ENCODE peak calls at places on chromosomes 6 and 20, in nine cellular contexts. G, K, A, S, I, P, C, R and N are unnamed samples.

GRCh38 chr6:109197061-109197460 is 101.8 kb downstream of the CEP57L1 start:
- DNase-seq in A (no peak), S (no peak), K (no peak), I (no peak), R (no peak), C (no peak), G (no peak), P (no peak), N (no peak)

GRCh38 chr6:107506145-107506544 is 16.2 kb downstream of the SOBP start:
- DNase-seq in S (no peak), R (no peak), C (no peak), I (no peak), K (no peak), P (no peak), A (no peak), G (no peak), N (no peak)

GRCh38 chr6:125732398-125732797 is 17.0 kb upstream of the HEY2 start:
- DNase-seq in C (no peak), P (no peak), G (no peak), R (no peak), A (no peak), S (no peak), K (no peak), I (no peak), N (no peak)

GRCh38 chr6:42453027-42453648 is 1.4 kb upstream of the TRERF1 start:
- DNase-seq in I (peak; percentile 94), S (peak; percentile 93), P (peak; percentile 93), C (peak; percentile 70), R (peak; percentile 81), K (peak; percentile 96), A (peak; percentile 87), G (peak; percentile 74), N (peak; percentile 76)

GRCh38 chr20:32877507-32877906 is 18.8 kb downstream of the EFCAB8 start:
- DNase-seq in R (no peak), P (peak; percentile 31), C (no peak), G (no peak), S (no peak), K (no peak), A (no peak), I (no peak), N (no peak)

GRCh38 chr6:44004625-44005506 is 122.4 kb downstream of the MRPL14 start:
- DNase-seq in R (no peak), A (no peak), I (peak; percentile 36), G (no peak), P (peak; percentile 67), K (peak; percentile 44), S (no peak), C (no peak), N (no peak)

GRCh38 chr6:170441316-170441715 is 111.8 kb downstream of the PSMB1 start:
- DNase-seq in K (no peak), G (no peak), A (no peak), R (no peak), C (no peak), P (no peak), I (no peak), S (no peak), N (no peak)

GRCh38 chr6:155185544-155185943 is 78.3 kb upstream of the CLDN20 start:
- DNase-seq in C (no peak), S (peak; percentile 80), I (no peak), R (no peak), P (no peak), K (no peak), A (peak; percentile 52), G (no peak), N (no peak)

GRCh38 chr20:36549942-36550796 is 8.8 kb downstream of the MYL9 start:
- DNase-seq in R (no peak), K (no peak), S (no peak), A (no peak), P (peak; percentile 65), I (no peak), G (no peak), C (no peak), N (no peak)

GRCh38 chr6:112881828-112882227 is 534.7 kb downstream of the RFPL4B start:
- DNase-seq in P (no peak), I (no peak), K (no peak), R (no peak), C (no peak), G (no peak), S (no peak), A (no peak), N (no peak)

GRCh38 chr20:57483287-57484050 is 41.5 kb downstream of the CTCFL start:
- DNase-seq in C (no peak), P (no peak), I (no peak), R (no peak), K (no peak), S (no peak), G (no peak), A (no peak), N (no peak)

GRCh38 chr20:12040261-12040660 is 122.6 kb downstream of the BTBD3 start:
- DNase-seq in G (no peak), S (no peak), A (no peak), P (no peak), K (no peak), C (no peak), I (no peak), R (no peak), N (no peak)

GRCh38 chr20:36998652-36999051 is 47.1 kb upstream of the SAMHD1 start:
- DNase-seq in S (no peak), R (no peak), K (no peak), A (no peak), C (no peak), G (no peak), P (no peak), I (no peak), N (no peak)

GRCh38 chr20:46350201-46350985 is 42.1 kb upstream of the CDH22 start:
- DNase-seq in S (peak; percentile 70), G (no peak), I (peak; percentile 29), P (no peak), C (no peak), R (no peak), K (no peak), A (peak; percentile 37), N (no peak)

GRCh38 chr6:37210313-37210898 is 40.5 kb downstream of the PIM1 start:
- DNase-seq in R (no peak), A (peak; percentile 84), P (peak; percentile 54), G (peak; percentile 73), C (peak; percentile 48), I (peak; percentile 79), K (peak; percentile 87), S (peak; percentile 74), N (peak; percentile 66)

DNA sequence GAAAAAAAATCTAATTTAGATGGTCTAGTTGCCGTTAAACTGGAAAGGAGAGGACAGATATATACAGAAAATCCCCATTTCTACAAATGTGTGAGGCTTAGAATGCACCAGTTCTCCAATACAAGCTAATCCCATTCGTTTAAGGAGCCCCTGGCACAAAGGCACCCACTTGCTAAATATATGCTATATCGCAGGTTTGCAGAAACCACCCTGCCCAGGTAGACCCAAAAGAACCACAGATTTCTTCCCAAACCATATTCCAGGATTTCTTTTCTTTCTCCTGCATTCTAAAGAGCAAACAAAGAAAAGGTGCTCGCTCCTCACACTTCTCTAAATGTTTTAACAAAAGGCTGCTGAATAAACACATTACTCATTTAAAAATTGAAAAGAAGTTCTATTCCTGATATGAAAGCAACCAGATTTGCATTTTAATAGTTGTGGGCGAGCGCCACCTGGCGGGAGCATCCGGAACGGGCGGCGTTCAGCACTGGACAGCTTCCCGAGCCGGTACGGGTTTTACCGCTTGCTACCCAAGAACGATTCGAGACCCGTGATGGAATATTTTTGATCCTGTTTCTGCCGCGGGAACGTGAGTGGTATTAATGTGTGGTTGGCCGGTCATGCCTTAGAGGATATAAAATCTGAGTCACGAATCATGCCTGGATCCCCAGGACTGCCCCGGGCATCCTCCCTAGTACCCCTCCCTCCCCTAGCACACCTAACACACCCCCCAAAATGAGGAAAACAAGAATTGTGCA is 2.1 kb downstream of the PTPRT start:
- DNase-seq in G (peak; percentile 30), C (peak; percentile 55), I (peak; percentile 54), S (peak; percentile 78), A (peak; percentile 64), R (peak; percentile 73), P (peak; percentile 65), K (peak; percentile 80), N (peak; percentile 34)
- TF ChIP-seq CTCF in G (peak; percentile 77), C (peak; percentile 73), I (peak; percentile 90), S (peak; percentile 99), A (peak; percentile 88), R (peak; percentile 98), P (peak; percentile 96), K (peak; percentile 90), N (peak; percentile 42)

GRCh38 chr6:165854863-165855593 is 192.0 kb upstream of the PDE10A start:
- DNase-seq in G (no peak), P (no peak), A (no peak), C (no peak), R (no peak), I (no peak), K (no peak), S (peak; percentile 28), N (no peak)

GRCh38 chr6:165852676-165853075 is 189.6 kb upstream of the PDE10A start:
- DNase-seq in S (no peak), R (no peak), A (no peak), I (no peak), G (no peak), K (no peak), C (no peak), P (no peak), N (no peak)

GRCh38 chr6:165854061-165854862 is 191.2 kb upstream of the PDE10A start:
- DNase-seq in K (no peak), I (no peak), R (no peak), G (no peak), C (no peak), A (no peak), S (peak; percentile 51), P (no peak), N (no peak)

GRCh38 chr6:165858571-165858970 is 195.5 kb upstream of the PDE10A start:
- DNase-seq in G (no peak), I (no peak), C (no peak), K (no peak), P (no peak), S (peak; percentile 33), R (no peak), A (no peak), N (no peak)

DNA sequence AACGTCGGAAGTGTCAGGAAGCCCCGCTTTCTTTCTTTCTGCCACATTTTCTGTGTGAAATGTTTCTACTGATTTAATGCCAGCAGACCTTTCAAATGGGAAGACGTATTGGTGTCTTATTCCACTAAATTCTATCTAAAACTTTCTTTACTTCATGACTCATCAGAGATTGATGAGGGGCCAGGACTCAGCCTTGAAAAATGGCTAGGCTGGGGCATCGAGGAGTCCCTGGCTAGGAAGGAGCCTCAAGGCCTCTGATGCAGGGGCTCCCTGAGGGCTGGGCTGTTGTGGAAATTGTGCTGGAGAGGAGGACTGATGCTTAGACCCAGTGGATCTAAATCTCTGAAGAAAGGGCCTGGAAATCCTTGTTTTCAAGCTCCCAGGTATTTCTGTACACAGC is 192.8 kb upstream of the PDE10A start:
- DNase-seq in C (no peak), A (no peak), I (no peak), G (no peak), P (no peak), S (no peak), R (no peak), K (no peak), N (no peak)
- H3K27me3 ChIP-seq in C (peaks cover 30% of the 10 kb centered on the region), A (peaks cover 34% of the 10 kb centered on the region), I (peaks cover 22% of the 10 kb centered on the region), G (peaks cover 37% of the 10 kb centered on the region), P (peaks cover 20% of the 10 kb centered on the region), S (peaks cover 6% of the 10 kb centered on the region), R (peaks cover 41% of the 10 kb centered on the region), K (peaks cover 86% of the 10 kb centered on the region), N (peaks cover 13% of the 10 kb centered on the region)

GRCh38 chr20:14696937-14697336 is 359.5 kb upstream of the FLRT3 start:
- DNase-seq in I (no peak), R (no peak), A (peak; percentile 12), P (no peak), C (no peak), K (no peak), G (no peak), S (no peak), N (no peak)
- H3K27ac ChIP-seq in I (no peak overlapping the region), R (no peak overlapping the region), A (no peak overlapping the region), P (no peak overlapping the region), C (no peak overlapping the region), K (no peak overlapping the region), G (no peak overlapping the region), S (no peak overlapping the region), N (no peak overlapping the region)

GRCh38 chr20:9417665-9418064 is 96.7 kb upstream of the LAMP5 start:
- DNase-seq in S (no peak), P (no peak), I (no peak), C (no peak), A (no peak), G (no peak), K (no peak), R (no peak), N (no peak)
- TF ChIP-seq CTCF in S (no peak), P (no peak), I (no peak), C (no peak), A (no peak), G (no peak), K (no peak), R (no peak), N (no peak)